ENCODE peak calls at places on chromosome 16, in eight cellular contexts. Q is coronary artery; V is CD4-positive, alpha-beta T cell; H is heart right ventricle; J is lower leg skin; C is IMR-90; A is AG09309; B is pancreas. K is an unnamed sample.

GRCh38 chr16:14151256-14152030 is 80.3 kb downstream of the MRTFB start:
- DNase-seq in Q (no peak), V (no peak), H (no peak), J (no peak), C (no peak), A (no peak), B (no peak), K (no peak)

GRCh38 chr16:80664226-80664625 is 123.4 kb downstream of the DYNLRB2 start:
- DNase-seq in Q (no peak), V (no peak), H (no peak), J (no peak), C (no peak), A (no peak), B (no peak), K (no peak)

GRCh38 chr16:70430667-70431536 is 8.0 kb downstream of the ST3GAL2 start:
- DNase-seq in Q (no peak), V (peak), H (no peak), J (no peak), C (peak), A (no peak), B (no peak), K (no peak)

GRCh38 chr16:89805136-89805905 is 11.1 kb downstream of the FANCA start:
- DNase-seq in Q (no peak), V (no peak), H (no peak), J (no peak), C (peak), A (peak), B (peak), K (peak)

GRCh38 chr16:81737885-81738536 is 41.1 kb upstream of the PLCG2 start:
- DNase-seq in Q (no peak), V (peak), H (peak), J (peak), C (peak), A (peak), B (peak), K (peak)

GRCh38 chr16:53090591-53091507 is 36.1 kb downstream of the CHD9 start:
- DNase-seq in Q (peak), V (no peak), H (peak), J (peak), C (peak), A (peak), B (peak), K (peak)

GRCh38 chr16:1414532-1415265 is at the start of gene UNKL:
- DNase-seq in Q (no peak), V (peak), H (peak), J (peak), C (peak), A (no peak), B (peak), K (no peak)

GRCh38 chr16:89035698-89036570 is 57.7 kb upstream of the ACSF3 start:
- DNase-seq in Q (no peak), V (no peak), H (peak), J (no peak), C (no peak), A (no peak), B (peak), K (no peak)

GRCh38 chr16:56274369-56274768 is 83.1 kb downstream of the GNAO1 start:
- DNase-seq in Q (no peak), V (no peak), H (no peak), J (no peak), C (no peak), A (no peak), B (no peak), K (no peak)

GRCh38 chr16:4653981-4654380 is 29.4 kb downstream of the MGRN1 start:
- DNase-seq in Q (no peak), V (no peak), H (no peak), J (no peak), C (no peak), A (no peak), B (peak), K (no peak)

GRCh38 chr16:25155553-25156460 is 44.3 kb downstream of the LCMT1 start:
- DNase-seq in Q (no peak), V (no peak), H (no peak), J (no peak), C (peak), A (no peak), B (no peak), K (no peak)

GRCh38 chr16:77500286-77500598 is 65.4 kb upstream of the ADAMTS18 start:
- DNase-seq in Q (no peak), V (no peak), H (no peak), J (no peak), C (no peak), A (no peak), B (no peak), K (no peak)

GRCh38 chr16:58046936-58047335 is 21.4 kb downstream of the MMP15 start:
- DNase-seq in Q (no peak), V (no peak), H (no peak), J (no peak), C (no peak), A (no peak), B (no peak), K (no peak)

GRCh38 chr16:78570409-78571141 is 471.1 kb downstream of the WWOX start:
- DNase-seq in Q (no peak), V (no peak), H (no peak), J (no peak), C (no peak), A (no peak), B (no peak), K (no peak)

GRCh38 chr16:28181557-28181914 is 30.2 kb downstream of the XPO6 start:
- DNase-seq in Q (no peak), V (no peak), H (no peak), J (no peak), C (peak), A (peak), B (peak), K (peak)

GRCh38 chr16:4663756-4664465 is 29.5 kb upstream of the NUDT16L1 start:
- DNase-seq in Q (no peak), V (no peak), H (no peak), J (no peak), C (no peak), A (no peak), B (peak), K (no peak)

GRCh38 chr16:88822281-88823040 is 10.7 kb upstream of the APRT start:
- DNase-seq in Q (no peak), V (no peak), H (no peak), J (no peak), C (no peak), A (no peak), B (no peak), K (no peak)

GRCh38 chr16:73196670-73197069 is 148.7 kb upstream of the ZFHX3 start:
- DNase-seq in Q (no peak), V (no peak), H (peak), J (no peak), C (peak), A (no peak), B (peak), K (no peak)

GRCh38 chr16:53901396-53901795 is 197.4 kb downstream of the FTO start:
- DNase-seq in Q (no peak), V (no peak), H (no peak), J (no peak), C (no peak), A (no peak), B (no peak), K (no peak)

GRCh38 chr16:56961386-56961785 is 364 bp upstream of the CETP start:
- DNase-seq in Q (no peak), V (no peak), H (no peak), J (no peak), C (peak), A (no peak), B (no peak), K (no peak)

GRCh38 chr16:17377360-17378324 is 93.1 kb downstream of the XYLT1 start:
- DNase-seq in Q (no peak), V (no peak), H (no peak), J (no peak), C (no peak), A (no peak), B (no peak), K (no peak)

GRCh38 chr16:74107795-74108610 is 188.6 kb upstream of the PSMD7 start:
- DNase-seq in Q (no peak), V (no peak), H (no peak), J (no peak), C (peak), A (peak), B (peak), K (no peak)

GRCh38 chr16:4321286-4322120 is 5.6 kb downstream of the GLIS2 start:
- DNase-seq in Q (no peak), V (no peak), H (no peak), J (no peak), C (no peak), A (no peak), B (peak), K (no peak)

GRCh38 chr16:52496051-52496876 is 50.7 kb downstream of the TOX3 start:
- DNase-seq in Q (no peak), V (no peak), H (no peak), J (no peak), C (no peak), A (no peak), B (no peak), K (no peak)

GRCh38 chr16:47470810-47471209 is 9.7 kb downstream of the PHKB start:
- DNase-seq in Q (no peak), V (no peak), H (no peak), J (no peak), C (no peak), A (no peak), B (no peak), K (no peak)

GRCh38 chr16:56871172-56871593 is 6.2 kb downstream of the SLC12A3 start:
- DNase-seq in Q (no peak), V (no peak), H (no peak), J (no peak), C (peak), A (no peak), B (no peak), K (no peak)

GRCh38 chr16:22369221-22369811 is 5.1 kb downstream of the CDR2 start:
- DNase-seq in Q (no peak), V (no peak), H (no peak), J (no peak), C (peak), A (no peak), B (no peak), K (no peak)

GRCh38 chr16:19528666-19529065 is 4.9 kb downstream of the CCP110 start:
- DNase-seq in Q (no peak), V (no peak), H (no peak), J (no peak), C (no peak), A (no peak), B (no peak), K (no peak)

GRCh38 chr16:71920658-71921057 is 25.3 kb downstream of the IST1 start:
- DNase-seq in Q (no peak), V (no peak), H (no peak), J (no peak), C (no peak), A (no peak), B (no peak), K (no peak)

GRCh38 chr16:89315791-89316581 is 98.5 kb downstream of the ZNF778 start:
- DNase-seq in Q (no peak), V (peak), H (peak), J (no peak), C (peak), A (no peak), B (no peak), K (no peak)

GRCh38 chr16:680625-680945 is 375 bp downstream of the STUB1 start:
- DNase-seq in Q (no peak), V (no peak), H (no peak), J (no peak), C (no peak), A (no peak), B (no peak), K (no peak)

DNA sequence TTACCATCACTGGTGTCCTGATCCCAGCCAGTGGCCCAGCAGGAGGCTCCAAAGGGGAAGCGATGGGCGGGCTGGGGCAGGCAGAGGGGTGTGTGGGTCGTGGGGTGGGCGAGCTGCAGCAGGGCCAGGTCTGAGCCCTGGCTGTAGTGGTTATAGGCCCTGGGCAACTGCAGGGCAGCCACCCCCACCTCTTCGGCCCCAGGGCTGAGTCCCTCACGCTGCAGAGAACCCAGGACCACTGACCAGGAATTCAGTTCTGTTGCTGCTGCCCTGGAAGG is 2.2 kb downstream of the PRSS53 start:
- DNase-seq in Q (no peak), V (no peak), H (no peak), J (no peak), C (no peak), A (no peak), B (no peak), K (no peak)
- TF ChIP-seq CTCF in Q (no peak), V (no peak), H (no peak), J (no peak), C (no peak), A (no peak), B (no peak), K (no peak)

GRCh38 chr16:64085291-64085690 is 1036.6 kb downstream of the CDH11 start:
- DNase-seq in Q (no peak), V (no peak), H (no peak), J (no peak), C (no peak), A (no peak), B (no peak), K (no peak)

GRCh38 chr16:64092284-64092683 is 1029.6 kb downstream of the CDH11 start:
- DNase-seq in Q (no peak), V (no peak), H (no peak), J (no peak), C (peak), A (peak), B (no peak), K (no peak)

GRCh38 chr16:64088838-64089237 is 1033.0 kb downstream of the CDH11 start:
- DNase-seq in Q (no peak), V (no peak), H (no peak), J (no peak), C (no peak), A (no peak), B (no peak), K (no peak)

GRCh38 chr16:64090327-64090726 is 1031.5 kb downstream of the CDH11 start:
- DNase-seq in Q (no peak), V (no peak), H (no peak), J (no peak), C (no peak), A (no peak), B (no peak), K (no peak)

DNA sequence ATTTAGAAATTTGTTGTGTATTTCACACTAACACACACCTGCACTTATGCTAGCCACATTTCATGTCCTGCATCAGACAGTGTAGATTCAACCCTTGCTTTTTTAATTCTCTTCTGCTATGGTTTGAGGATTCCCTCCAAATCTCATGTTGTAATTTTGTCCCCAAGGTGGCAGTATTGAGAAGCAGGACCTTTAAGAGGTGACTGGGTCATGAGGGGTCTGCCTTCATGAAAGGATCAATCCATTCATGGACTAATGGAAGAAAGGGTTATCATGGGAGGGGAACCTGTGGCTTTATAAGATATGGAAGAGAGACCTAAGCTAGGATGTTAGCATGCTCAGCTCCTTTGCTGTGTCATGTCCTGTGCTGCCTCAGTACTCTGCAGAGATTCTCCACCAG is 1032.2 kb downstream of the CDH11 start:
- DNase-seq in Q (no peak), V (no peak), H (no peak), J (no peak), C (peak), A (no peak), B (no peak), K (no peak)
- TF ChIP-seq CTCF in Q (no peak), V (no peak), H (peak), J (no peak), C (peak), A (peak), B (peak), K (peak)

DNA sequence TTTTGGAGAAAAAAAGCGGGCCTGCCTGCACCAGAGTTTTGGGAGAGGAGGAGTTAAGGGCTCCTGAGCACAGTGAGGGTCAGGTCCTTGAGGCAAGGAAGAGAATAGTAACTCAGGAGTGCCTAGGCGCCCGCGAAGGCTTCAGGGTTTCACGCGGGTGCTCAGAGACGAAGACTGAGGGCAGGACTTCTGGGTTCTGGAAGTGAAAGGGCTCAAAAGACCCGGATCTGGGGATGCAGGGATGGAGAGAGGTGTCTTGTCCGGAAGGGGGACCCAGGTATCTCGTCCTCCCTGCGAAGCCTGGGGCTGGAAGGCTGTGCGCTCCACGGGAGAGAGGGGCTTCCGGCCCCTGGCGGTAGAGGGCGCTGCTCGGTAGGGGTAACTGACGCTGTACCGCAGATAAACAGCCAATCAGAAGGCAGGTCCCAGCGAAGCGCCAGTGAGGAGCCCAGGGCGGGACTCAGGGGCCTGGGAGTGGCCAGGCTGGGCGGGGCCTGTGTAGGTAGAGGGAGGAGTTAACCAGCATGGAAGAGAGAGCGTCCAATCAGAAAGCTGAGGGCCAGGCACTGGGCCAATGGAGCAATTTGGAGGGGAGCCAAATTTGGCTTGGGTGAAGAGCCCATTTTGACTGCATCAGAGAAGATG is 729 bp downstream of the TGFB1I1 start:
- DNase-seq in Q (peak), V (peak), H (peak), J (peak), C (peak), A (peak), B (peak), K (peak)
- TF ChIP-seq CTCF in Q (peak), V (no peak), H (peak), J (no peak), C (peak), A (peak), B (peak), K (peak)

GRCh38 chr16:3183445-3184139 is 4.4 kb upstream of the OR1F1 start:
- DNase-seq in Q (no peak), V (no peak), H (no peak), J (no peak), C (no peak), A (no peak), B (no peak), K (no peak)

GRCh38 chr16:3179651-3180050 is 8.4 kb upstream of the OR1F1 start:
- DNase-seq in Q (no peak), V (no peak), H (no peak), J (no peak), C (no peak), A (no peak), B (no peak), K (no peak)

GRCh38 chr16:3186946-3187690 is 886 bp upstream of the OR1F1 start:
- DNase-seq in Q (no peak), V (no peak), H (no peak), J (no peak), C (no peak), A (no peak), B (no peak), K (no peak)

GRCh38 chr16:3180445-3180878 is 7.5 kb upstream of the OR1F1 start:
- DNase-seq in Q (no peak), V (no peak), H (no peak), J (no peak), C (no peak), A (no peak), B (no peak), K (no peak)

DNA sequence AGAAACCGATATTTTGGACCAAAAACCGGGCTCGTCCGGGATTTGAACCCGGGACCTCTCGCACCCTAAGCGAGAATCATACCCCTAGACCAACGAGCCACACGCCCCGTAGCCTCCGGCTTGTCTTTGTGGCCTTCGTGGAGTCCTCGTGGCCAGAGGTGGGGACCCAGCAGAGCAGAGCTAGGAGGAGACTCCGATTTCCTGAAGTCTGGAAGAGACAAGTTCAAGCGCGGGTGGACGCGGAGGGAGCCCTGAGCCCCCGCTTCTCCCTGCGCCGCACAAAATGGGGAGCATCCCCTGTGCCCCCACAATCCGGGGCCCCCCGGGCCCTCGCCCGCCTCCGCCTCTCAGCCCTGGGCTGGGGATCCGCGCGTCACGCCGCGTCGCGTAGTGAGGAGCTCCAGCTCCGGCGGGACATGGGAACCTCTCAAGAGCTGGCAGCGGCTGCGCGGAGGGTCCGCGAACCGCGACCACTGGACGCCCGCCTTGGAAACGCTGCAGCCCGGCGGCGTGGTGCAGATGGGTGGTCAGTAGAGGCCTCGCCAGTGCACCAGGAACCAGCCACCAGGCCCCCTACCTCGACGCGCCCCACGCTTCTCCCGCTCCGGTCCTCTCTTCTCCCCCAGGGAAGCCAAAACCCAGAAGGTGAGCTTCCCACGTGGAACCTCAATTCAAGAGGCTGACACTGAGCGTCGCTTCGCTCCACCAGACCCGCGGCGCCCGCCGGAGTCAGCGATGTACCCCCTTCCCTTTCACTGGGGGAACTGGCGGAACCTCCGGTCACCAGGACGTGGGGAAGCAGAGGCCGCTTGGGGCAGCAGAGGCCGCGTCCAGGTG is 5.2 kb upstream of the OR1F1 start:
- DNase-seq in Q (no peak), V (peak), H (no peak), J (no peak), C (peak), A (no peak), B (peak), K (no peak)
- TF ChIP-seq CTCF in Q (no peak), V (peak), H (no peak), J (no peak), C (peak), A (peak), B (peak), K (peak)